ENCODE peak calls at places on chromosome 21, in seven cellular contexts. One of them, this sample, is unnamed.

GRCh38 chr21:37593015-37593414 is 226.4 kb downstream of the DYRK1A start:
- DNase-seq in esophagus squamous epithelium: no peak
- DNase-seq in PC-3: no peak
- DNase-seq in MM.1S: no peak
- DNase-seq in pancreas: no peak
- DNase-seq in CD8-positive, alpha-beta memory T cell: no peak
- DNase-seq in psoas muscle: no peak
- DNase-seq in this sample: peak; percentile 66

GRCh38 chr21:27582246-27582945 is 615.5 kb upstream of the ADAMTS5 start:
- DNase-seq in esophagus squamous epithelium: no peak
- DNase-seq in PC-3: no peak
- DNase-seq in MM.1S: no peak
- DNase-seq in pancreas: no peak
- DNase-seq in CD8-positive, alpha-beta memory T cell: no peak
- DNase-seq in psoas muscle: no peak
- DNase-seq in this sample: no peak

GRCh38 chr21:25639922-25640670 is 1.0 kb downstream of the JAM2 start:
- DNase-seq in esophagus squamous epithelium: no peak
- DNase-seq in PC-3: no peak
- DNase-seq in MM.1S: no peak
- DNase-seq in pancreas: peak; percentile 60
- DNase-seq in CD8-positive, alpha-beta memory T cell: no peak
- DNase-seq in psoas muscle: peak; percentile 23
- DNase-seq in this sample: peak; percentile 70

GRCh38 chr21:16588433-16588860 is 858.7 kb downstream of the USP25 start:
- DNase-seq in esophagus squamous epithelium: no peak
- DNase-seq in PC-3: peak; percentile 28
- DNase-seq in MM.1S: no peak
- DNase-seq in pancreas: peak; percentile 62
- DNase-seq in CD8-positive, alpha-beta memory T cell: no peak
- DNase-seq in psoas muscle: peak; percentile 65
- DNase-seq in this sample: peak; percentile 46

GRCh38 chr21:45562965-45563364 is 20.7 kb upstream of the SLC19A1 start:
- DNase-seq in esophagus squamous epithelium: no peak
- DNase-seq in PC-3: no peak
- DNase-seq in MM.1S: no peak
- DNase-seq in pancreas: no peak
- DNase-seq in CD8-positive, alpha-beta memory T cell: no peak
- DNase-seq in psoas muscle: no peak
- DNase-seq in this sample: no peak

GRCh38 chr21:25329227-25329626 is 278.1 kb downstream of the MRPL39 start:
- DNase-seq in esophagus squamous epithelium: no peak
- DNase-seq in PC-3: peak; percentile 91
- DNase-seq in MM.1S: no peak
- DNase-seq in pancreas: no peak
- DNase-seq in CD8-positive, alpha-beta memory T cell: no peak
- DNase-seq in psoas muscle: no peak
- DNase-seq in this sample: no peak

GRCh38 chr21:37871121-37871862 is 45.0 kb downstream of the KCNJ6 start:
- DNase-seq in esophagus squamous epithelium: no peak
- DNase-seq in PC-3: peak; percentile 10
- DNase-seq in MM.1S: no peak
- DNase-seq in pancreas: no peak
- DNase-seq in CD8-positive, alpha-beta memory T cell: no peak
- DNase-seq in psoas muscle: no peak
- DNase-seq in this sample: no peak

GRCh38 chr21:25457411-25457810 is 149.9 kb downstream of the MRPL39 start:
- DNase-seq in esophagus squamous epithelium: no peak
- DNase-seq in PC-3: peak; percentile 77
- DNase-seq in MM.1S: peak; percentile 89
- DNase-seq in pancreas: no peak
- DNase-seq in CD8-positive, alpha-beta memory T cell: no peak
- DNase-seq in psoas muscle: no peak
- DNase-seq in this sample: no peak

GRCh38 chr21:30227633-30228404 is 11.9 kb upstream of the CLDN8 start:
- DNase-seq in esophagus squamous epithelium: no peak
- DNase-seq in PC-3: peak; percentile 99
- DNase-seq in MM.1S: no peak
- DNase-seq in pancreas: no peak
- DNase-seq in CD8-positive, alpha-beta memory T cell: no peak
- DNase-seq in psoas muscle: no peak
- DNase-seq in this sample: no peak

GRCh38 chr21:28832013-28832714 is 160.5 kb downstream of the LTN1 start:
- DNase-seq in esophagus squamous epithelium: no peak
- DNase-seq in PC-3: peak; percentile 83
- DNase-seq in MM.1S: peak; percentile 30
- DNase-seq in pancreas: no peak
- DNase-seq in CD8-positive, alpha-beta memory T cell: peak; percentile 51
- DNase-seq in psoas muscle: no peak
- DNase-seq in this sample: no peak

GRCh38 chr21:39153842-39154241 is 29.4 kb downstream of the PSMG1 start:
- DNase-seq in esophagus squamous epithelium: no peak
- DNase-seq in PC-3: peak; percentile 77
- DNase-seq in MM.1S: no peak
- DNase-seq in pancreas: no peak
- DNase-seq in CD8-positive, alpha-beta memory T cell: no peak
- DNase-seq in psoas muscle: no peak
- DNase-seq in this sample: no peak

GRCh38 chr21:45285266-45285931 is 2.3 kb downstream of the POFUT2 start:
- DNase-seq in esophagus squamous epithelium: no peak
- DNase-seq in PC-3: no peak
- DNase-seq in MM.1S: no peak
- DNase-seq in pancreas: no peak
- DNase-seq in CD8-positive, alpha-beta memory T cell: no peak
- DNase-seq in psoas muscle: no peak
- DNase-seq in this sample: no peak

GRCh38 chr21:32114434-32115063 is 164.3 kb downstream of the MIS18A start:
- DNase-seq in esophagus squamous epithelium: no peak
- DNase-seq in PC-3: no peak
- DNase-seq in MM.1S: no peak
- DNase-seq in pancreas: no peak
- DNase-seq in CD8-positive, alpha-beta memory T cell: no peak
- DNase-seq in psoas muscle: no peak
- DNase-seq in this sample: no peak

GRCh38 chr21:28063241-28063640 is 929.4 kb downstream of the LTN1 start:
- DNase-seq in esophagus squamous epithelium: no peak
- DNase-seq in PC-3: no peak
- DNase-seq in MM.1S: peak; percentile 82
- DNase-seq in pancreas: no peak
- DNase-seq in CD8-positive, alpha-beta memory T cell: no peak
- DNase-seq in psoas muscle: no peak
- DNase-seq in this sample: no peak

GRCh38 chr21:46428286-46428685 is 30.4 kb upstream of the DIP2A start:
- DNase-seq in esophagus squamous epithelium: no peak
- DNase-seq in PC-3: no peak
- DNase-seq in MM.1S: no peak
- DNase-seq in pancreas: no peak
- DNase-seq in CD8-positive, alpha-beta memory T cell: no peak
- DNase-seq in psoas muscle: no peak
- DNase-seq in this sample: peak; percentile 50

GRCh38 chr21:37915941-37916794 is at the start of gene KCNJ6:
- DNase-seq in esophagus squamous epithelium: no peak
- DNase-seq in PC-3: no peak
- DNase-seq in MM.1S: no peak
- DNase-seq in pancreas: peak; percentile 86
- DNase-seq in CD8-positive, alpha-beta memory T cell: no peak
- DNase-seq in psoas muscle: peak; percentile 17
- DNase-seq in this sample: peak; percentile 90

GRCh38 chr21:39441502-39442475 is 3.8 kb downstream of the LCA5L start:
- DNase-seq in esophagus squamous epithelium: no peak
- DNase-seq in PC-3: peak; percentile 68
- DNase-seq in MM.1S: peak; percentile 77
- DNase-seq in pancreas: no peak
- DNase-seq in CD8-positive, alpha-beta memory T cell: peak; percentile 54
- DNase-seq in psoas muscle: no peak
- DNase-seq in this sample: peak; percentile 51

GRCh38 chr21:32335601-32336575 is 37.2 kb downstream of the MRAP start:
- DNase-seq in esophagus squamous epithelium: no peak
- DNase-seq in PC-3: no peak
- DNase-seq in MM.1S: no peak
- DNase-seq in pancreas: no peak
- DNase-seq in CD8-positive, alpha-beta memory T cell: no peak
- DNase-seq in psoas muscle: no peak
- DNase-seq in this sample: no peak

GRCh38 chr21:15775291-15775690 is 45.5 kb downstream of the USP25 start:
- DNase-seq in esophagus squamous epithelium: no peak
- DNase-seq in PC-3: no peak
- DNase-seq in MM.1S: no peak
- DNase-seq in pancreas: no peak
- DNase-seq in CD8-positive, alpha-beta memory T cell: no peak
- DNase-seq in psoas muscle: no peak
- DNase-seq in this sample: no peak

GRCh38 chr21:46206163-46207005 is 22.1 kb upstream of the SPATC1L start:
- DNase-seq in esophagus squamous epithelium: no peak
- DNase-seq in PC-3: no peak
- DNase-seq in MM.1S: no peak
- DNase-seq in pancreas: peak; percentile 48
- DNase-seq in CD8-positive, alpha-beta memory T cell: peak; percentile 24
- DNase-seq in psoas muscle: no peak
- DNase-seq in this sample: no peak

GRCh38 chr21:20875741-20876140 is 122.5 kb upstream of the NCAM2 start:
- DNase-seq in esophagus squamous epithelium: no peak
- DNase-seq in PC-3: peak; percentile 25
- DNase-seq in MM.1S: no peak
- DNase-seq in pancreas: no peak
- DNase-seq in CD8-positive, alpha-beta memory T cell: no peak
- DNase-seq in psoas muscle: no peak
- DNase-seq in this sample: no peak

GRCh38 chr21:14734191-14734590 is 188.1 kb upstream of the SAMSN1 start:
- DNase-seq in esophagus squamous epithelium: no peak
- DNase-seq in PC-3: no peak
- DNase-seq in MM.1S: no peak
- DNase-seq in pancreas: no peak
- DNase-seq in CD8-positive, alpha-beta memory T cell: no peak
- DNase-seq in psoas muscle: no peak
- DNase-seq in this sample: no peak

GRCh38 chr21:34907783-34908423 is 141.2 kb downstream of the RUNX1 start:
- DNase-seq in esophagus squamous epithelium: no peak
- DNase-seq in PC-3: no peak
- DNase-seq in MM.1S: no peak
- DNase-seq in pancreas: no peak
- DNase-seq in CD8-positive, alpha-beta memory T cell: no peak
- DNase-seq in psoas muscle: no peak
- DNase-seq in this sample: no peak
- H3K4me3 ChIP-seq in esophagus squamous epithelium: no peak overlapping the region
- H3K4me3 ChIP-seq in PC-3: no peak overlapping the region
- H3K4me3 ChIP-seq in MM.1S: no peak overlapping the region
- H3K4me3 ChIP-seq in pancreas: no peak overlapping the region
- H3K4me3 ChIP-seq in CD8-positive, alpha-beta memory T cell: no peak overlapping the region
- H3K4me3 ChIP-seq in psoas muscle: no peak overlapping the region
- H3K4me3 ChIP-seq in this sample: no peak overlapping the region

GRCh38 chr21:41991659-41992058 is 18.5 kb downstream of the ZBTB21 start:
- DNase-seq in esophagus squamous epithelium: no peak
- DNase-seq in PC-3: no peak
- DNase-seq in MM.1S: no peak
- DNase-seq in pancreas: no peak
- DNase-seq in CD8-positive, alpha-beta memory T cell: no peak
- DNase-seq in psoas muscle: no peak
- DNase-seq in this sample: no peak
- H3K36me3 ChIP-seq in esophagus squamous epithelium: peaks cover 20% of the 10 kb centered on the region
- H3K36me3 ChIP-seq in PC-3: peaks cover 26% of the 10 kb centered on the region
- H3K36me3 ChIP-seq in MM.1S: peaks cover 21% of the 10 kb centered on the region
- H3K36me3 ChIP-seq in pancreas: peaks cover 3% of the 10 kb centered on the region
- H3K36me3 ChIP-seq in CD8-positive, alpha-beta memory T cell: peaks cover 25% of the 10 kb centered on the region
- H3K36me3 ChIP-seq in psoas muscle: peaks cover 44% of the 10 kb centered on the region
- H3K36me3 ChIP-seq in this sample: peaks cover 19% of the 10 kb centered on the region

DNA sequence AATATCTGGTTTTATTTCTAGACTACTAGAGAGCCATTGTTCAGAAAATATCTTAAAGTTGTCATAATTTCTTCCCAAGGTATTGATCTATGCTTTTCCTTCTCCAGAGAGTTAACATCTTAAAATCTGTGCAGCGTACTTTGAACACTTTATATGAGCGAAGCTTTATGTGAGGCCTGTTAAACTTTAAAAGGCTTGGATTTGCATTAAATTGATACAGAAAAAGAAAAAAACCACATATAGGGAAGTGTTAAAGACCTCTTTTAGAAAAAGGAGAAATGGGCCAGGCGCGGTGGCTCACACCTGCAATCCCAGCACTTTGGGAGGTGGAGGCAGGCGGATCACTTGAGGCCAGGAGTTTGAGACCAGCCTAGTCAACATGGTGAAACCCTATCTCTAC is 59.2 kb upstream of the MORC3 start:
- DNase-seq in esophagus squamous epithelium: no peak
- DNase-seq in PC-3: no peak
- DNase-seq in MM.1S: no peak
- DNase-seq in pancreas: no peak
- DNase-seq in CD8-positive, alpha-beta memory T cell: no peak
- DNase-seq in psoas muscle: no peak
- DNase-seq in this sample: no peak
- H3K4me3 ChIP-seq in esophagus squamous epithelium: peak overlapping the region; percentile 50
- H3K4me3 ChIP-seq in PC-3: peak overlapping the region; percentile 65
- H3K4me3 ChIP-seq in MM.1S: peak overlapping the region; percentile 63
- H3K4me3 ChIP-seq in pancreas: peak overlapping the region; percentile 52
- H3K4me3 ChIP-seq in CD8-positive, alpha-beta memory T cell: peak overlapping the region; percentile 49
- H3K4me3 ChIP-seq in psoas muscle: peak overlapping the region; percentile 68
- H3K4me3 ChIP-seq in this sample: no peak overlapping the region

DNA sequence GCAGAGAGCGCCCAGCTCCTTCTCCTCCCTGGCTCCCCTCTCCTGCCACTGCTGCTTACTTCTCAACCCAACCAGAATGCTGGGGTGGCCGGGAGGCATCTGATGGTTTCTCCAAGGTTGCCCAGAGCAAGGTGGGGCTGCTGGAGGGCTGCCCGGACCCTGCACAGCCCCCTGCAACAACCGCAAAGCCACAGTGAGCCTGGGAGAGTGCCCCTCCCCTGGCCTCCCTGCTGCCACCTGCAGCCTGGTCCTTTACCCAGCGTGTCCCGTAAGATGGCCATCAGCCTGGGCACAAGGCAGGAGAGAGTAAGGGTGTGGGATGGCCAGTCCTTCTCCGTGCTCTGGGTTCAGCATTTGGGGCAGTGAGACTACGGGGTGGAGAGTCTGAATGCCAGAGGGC is 17.0 kb downstream of the MX2 start:
- DNase-seq in esophagus squamous epithelium: no peak
- DNase-seq in PC-3: no peak
- DNase-seq in MM.1S: no peak
- DNase-seq in pancreas: no peak
- DNase-seq in CD8-positive, alpha-beta memory T cell: peak; percentile 16
- DNase-seq in psoas muscle: no peak
- DNase-seq in this sample: no peak
- H3K36me3 ChIP-seq in esophagus squamous epithelium: no peaks in the 10 kb centered on the region
- H3K36me3 ChIP-seq in PC-3: no peaks in the 10 kb centered on the region
- H3K36me3 ChIP-seq in MM.1S: no peaks in the 10 kb centered on the region
- H3K36me3 ChIP-seq in pancreas: no peaks in the 10 kb centered on the region
- H3K36me3 ChIP-seq in CD8-positive, alpha-beta memory T cell: peaks cover 32% of the 10 kb centered on the region
- H3K36me3 ChIP-seq in psoas muscle: no peaks in the 10 kb centered on the region
- H3K36me3 ChIP-seq in this sample: no peaks in the 10 kb centered on the region

This sample was measured in H7.